ENCODE peak calls at places on chromosomes 16 and 17, in seven cellular contexts. F, Q, O, C, U, D and L are unnamed samples. For H3K4me1, the result is how much of the 10 kb centered on the place peaks cover.

GRCh38 chr17:603405-604193 is 111.0 kb downstream of the VPS53 start:
- DNase-seq in F (no peak), Q (no peak), O (no peak), C (no peak), U (no peak), D (no peak), L (no peak)

GRCh38 chr17:6269474-6269873 is 165.4 kb downstream of the AIPL1 start:
- DNase-seq in F (no peak), Q (no peak), O (peak), C (no peak), U (peak), D (no peak), L (no peak)

GRCh38 chr16:72988568-72988967 is 59.4 kb downstream of the ZFHX3 start:
- DNase-seq in F (no peak), Q (no peak), O (no peak), C (no peak), U (no peak), D (no peak), L (no peak)

GRCh38 chr17:72735602-72736001 is 356.9 kb downstream of the SLC39A11 start:
- DNase-seq in F (no peak), Q (no peak), O (no peak), C (no peak), U (peak), D (no peak), L (peak)

GRCh38 chr17:48176456-48176855 is 68.9 kb downstream of the SNX11 start:
- DNase-seq in F (no peak), Q (no peak), O (no peak), C (no peak), U (no peak), D (no peak), L (no peak)

GRCh38 chr17:17043668-17044226 is 1.5 kb downstream of the MPRIP start:
- DNase-seq in F (no peak), Q (no peak), O (peak), C (no peak), U (peak), D (no peak), L (no peak)

GRCh38 chr17:54901230-54901847 is 687 bp downstream of the TOM1L1 start:
- DNase-seq in F (no peak), Q (no peak), O (no peak), C (no peak), U (peak), D (no peak), L (peak)

GRCh38 chr16:22938647-22939046 is 124.7 kb downstream of the HS3ST2 start:
- DNase-seq in F (no peak), Q (no peak), O (no peak), C (no peak), U (no peak), D (no peak), L (no peak)

GRCh38 chr16:89023621-89024511 is 46.9 kb upstream of the CBFA2T3 start:
- DNase-seq in F (no peak), Q (peak), O (no peak), C (peak), U (no peak), D (no peak), L (no peak)

GRCh38 chr17:2844386-2844785 is 48.1 kb downstream of the RAP1GAP2 start:
- DNase-seq in F (no peak), Q (no peak), O (no peak), C (no peak), U (peak), D (no peak), L (no peak)

GRCh38 chr17:74163271-74163821 is 40.1 kb upstream of the RPL38 start:
- DNase-seq in F (no peak), Q (no peak), O (no peak), C (no peak), U (no peak), D (no peak), L (no peak)

GRCh38 chr17:60481604-60482003 is 44.4 kb downstream of the APPBP2 start:
- DNase-seq in F (no peak), Q (no peak), O (no peak), C (no peak), U (no peak), D (no peak), L (no peak)

GRCh38 chr16:88977028-88977844 is at the start of gene CBFA2T3:
- DNase-seq in F (no peak), Q (peak), O (no peak), C (peak), U (no peak), D (no peak), L (peak)

GRCh38 chr16:69741951-69742904 is 12.5 kb downstream of the NOB1 start:
- DNase-seq in F (no peak), Q (peak), O (no peak), C (peak), U (peak), D (no peak), L (peak)

GRCh38 chr17:907725-908124 is 71.9 kb downstream of the NXN start:
- DNase-seq in F (no peak), Q (no peak), O (no peak), C (no peak), U (no peak), D (no peak), L (no peak)

GRCh38 chr17:15289285-15290185 is 24.4 kb upstream of the PMP22 start:
- DNase-seq in F (no peak), Q (no peak), O (no peak), C (no peak), U (no peak), D (no peak), L (no peak)

GRCh38 chr17:66633322-66633965 is 201.5 kb upstream of the CACNG5 start:
- DNase-seq in F (no peak), Q (no peak), O (no peak), C (no peak), U (peak), D (no peak), L (no peak)

GRCh38 chr17:38893612-38894011 is 23.8 kb downstream of the LASP1 start:
- DNase-seq in F (no peak), Q (no peak), O (no peak), C (peak), U (no peak), D (no peak), L (no peak)

GRCh38 chr16:53870831-53871230 is 166.9 kb downstream of the FTO start:
- DNase-seq in F (no peak), Q (no peak), O (no peak), C (no peak), U (no peak), D (no peak), L (no peak)

GRCh38 chr17:17364338-17364667 is 61.1 kb downstream of the NT5M start:
- DNase-seq in F (no peak), Q (no peak), O (no peak), C (peak), U (no peak), D (no peak), L (no peak)

GRCh38 chr16:79792952-79793351 is 192.4 kb upstream of the MAF start:
- DNase-seq in F (no peak), Q (no peak), O (no peak), C (no peak), U (no peak), D (no peak), L (no peak)

GRCh38 chr17:9905902-9906301 is 831 bp upstream of the RCVRN start:
- DNase-seq in F (no peak), Q (peak), O (no peak), C (peak), U (no peak), D (no peak), L (no peak)

GRCh38 chr17:40548491-40548981 is 16.7 kb downstream of the CCR7 start:
- DNase-seq in F (no peak), Q (peak), O (no peak), C (no peak), U (no peak), D (no peak), L (peak)

GRCh38 chr17:35793257-35793656 is 2.2 kb downstream of the MMP28 start:
- DNase-seq in F (no peak), Q (no peak), O (no peak), C (no peak), U (no peak), D (no peak), L (no peak)

GRCh38 chr17:12133183-12133582 is 112.5 kb downstream of the MAP2K4 start:
- DNase-seq in F (no peak), Q (no peak), O (no peak), C (no peak), U (no peak), D (no peak), L (no peak)

GRCh38 chr16:65116216-65116615 is 5.6 kb downstream of the CDH11 start:
- DNase-seq in F (no peak), Q (no peak), O (no peak), C (no peak), U (no peak), D (no peak), L (no peak)

GRCh38 chr17:7290166-7290565 is 4.3 kb downstream of the YBX2 start:
- DNase-seq in F (no peak), Q (no peak), O (no peak), C (no peak), U (no peak), D (no peak), L (no peak)

GRCh38 chr17:2050246-2050866 is 4.5 kb upstream of the HIC1 start:
- DNase-seq in F (peak), Q (no peak), O (peak), C (peak), U (peak), D (peak), L (peak)

GRCh38 chr17:20010099-20010863 is 1.1 kb downstream of the SPECC1 start:
- DNase-seq in F (no peak), Q (peak), O (peak), C (no peak), U (peak), D (no peak), L (peak)

GRCh38 chr16:3945751-3946603 is 65.5 kb upstream of the CREBBP start:
- DNase-seq in F (no peak), Q (no peak), O (no peak), C (no peak), U (peak), D (no peak), L (no peak)

GRCh38 chr17:5640726-5641125 is 56.4 kb upstream of the NLRP1 start:
- DNase-seq in F (no peak), Q (no peak), O (no peak), C (no peak), U (no peak), D (no peak), L (no peak)

GRCh38 chr16:65786916-65787315 is 579.6 kb upstream of the CDH5 start:
- DNase-seq in F (no peak), Q (no peak), O (no peak), C (no peak), U (no peak), D (no peak), L (no peak)

GRCh38 chr17:49723423-49723822 is 15.7 kb upstream of the SLC35B1 start:
- DNase-seq in F (no peak), Q (peak), O (no peak), C (peak), U (no peak), D (no peak), L (no peak)

GRCh38 chr17:83089322-83090156 is 10.1 kb downstream of the METRNL start:
- DNase-seq in F (no peak), Q (peak), O (no peak), C (no peak), U (peak), D (no peak), L (peak)

GRCh38 chr17:78450696-78451344 is 72.4 kb downstream of the PGS1 start:
- DNase-seq in F (no peak), Q (no peak), O (no peak), C (peak), U (no peak), D (no peak), L (no peak)

DNA sequence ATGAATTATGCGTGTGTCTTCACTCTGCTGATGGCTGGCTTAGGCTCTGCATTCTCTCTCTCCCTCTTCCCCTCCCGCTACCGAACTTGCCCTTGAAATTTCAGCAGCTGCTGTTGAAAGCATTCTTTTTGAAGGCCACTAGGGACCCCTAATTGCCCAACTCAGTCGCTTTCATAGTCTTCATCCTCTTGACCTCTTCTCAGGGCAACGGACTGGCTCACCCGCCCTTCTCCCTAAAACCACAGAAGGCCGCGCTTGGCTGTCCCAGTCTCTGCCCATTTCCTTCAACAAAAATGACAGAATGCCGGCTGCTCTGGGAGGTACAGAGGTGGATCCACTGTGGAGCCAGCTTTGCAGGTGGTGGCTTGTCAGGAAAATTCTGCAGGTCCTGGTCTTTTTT is 21.0 kb upstream of the FMNL1 start:
- DNase-seq in F (no peak), Q (peak), O (no peak), C (no peak), U (no peak), D (no peak), L (no peak)
- H3K4me3 ChIP-seq in F (no peak), Q (no peak), O (no peak), C (no peak), U (no peak), D (no peak), L (no peak)

GRCh38 chr17:77386502-77387192 is 245.9 kb downstream of the SEC14L1 start:
- DNase-seq in F (no peak), Q (no peak), O (no peak), C (no peak), U (no peak), D (no peak), L (no peak)
- H3K4me1 ChIP-seq in F (half or more), Q (half or more), O (half or more), C (half or more), U (under half), D (half or more), L (half or more)

DNA sequence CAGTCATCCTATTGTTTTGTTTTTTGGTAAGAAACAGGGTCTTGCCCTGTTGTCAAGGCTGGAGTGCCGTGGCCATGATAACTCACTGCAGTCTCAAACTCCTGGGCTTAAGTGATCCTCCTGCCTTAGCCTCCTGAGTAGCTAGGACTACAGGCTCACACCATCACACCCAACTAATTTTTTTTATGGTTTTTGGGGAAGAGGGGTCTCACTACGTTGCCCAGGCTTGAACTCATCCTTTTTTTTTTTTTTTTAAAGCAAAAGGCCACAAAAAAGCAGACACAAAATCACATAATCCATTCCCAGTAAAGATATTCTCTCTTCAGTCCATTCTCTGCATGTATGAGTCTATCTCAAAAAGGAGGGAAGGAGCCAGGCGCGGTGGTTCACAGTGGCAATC is 5.5 kb downstream of the SPAG9 start:
- DNase-seq in F (no peak), Q (no peak), O (no peak), C (no peak), U (no peak), D (no peak), L (no peak)
- H3K4me3 ChIP-seq in F (no peak), Q (no peak), O (no peak), C (no peak), U (no peak), D (no peak), L (no peak)

GRCh38 chr17:81557276-81558114 is 5.3 kb upstream of the FAAP100 start:
- DNase-seq in F (no peak), Q (no peak), O (no peak), C (no peak), U (peak), D (no peak), L (no peak)

GRCh38 chr17:81556175-81556691 is 4.1 kb upstream of the FAAP100 start:
- DNase-seq in F (no peak), Q (no peak), O (no peak), C (peak), U (peak), D (no peak), L (no peak)

GRCh38 chr17:81558941-81559806 is 7.0 kb upstream of the FAAP100 start:
- DNase-seq in F (no peak), Q (no peak), O (no peak), C (peak), U (no peak), D (no peak), L (no peak)

GRCh38 chr17:81556863-81557262 is 4.7 kb upstream of the FAAP100 start:
- DNase-seq in F (no peak), Q (no peak), O (no peak), C (peak), U (peak), D (no peak), L (no peak)

DNA sequence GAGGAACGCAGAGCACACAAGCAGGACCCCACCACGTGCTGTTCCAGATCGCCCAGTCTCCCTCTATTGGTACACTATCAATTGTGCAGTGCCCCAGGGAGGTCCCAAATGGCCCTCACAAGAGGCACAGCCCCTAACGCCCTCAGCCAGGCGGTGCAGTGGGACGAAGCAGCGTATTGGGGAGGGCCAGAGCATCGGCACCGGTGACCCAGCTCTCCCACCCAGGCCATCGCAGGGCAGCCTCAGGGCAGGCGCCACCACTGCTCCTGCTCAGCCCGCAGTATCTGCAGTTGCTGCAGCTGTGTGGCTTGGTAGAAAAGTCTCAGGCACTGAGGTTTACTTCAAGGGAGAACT is 5.9 kb upstream of the FAAP100 start:
- DNase-seq in F (no peak), Q (no peak), O (no peak), C (no peak), U (no peak), D (no peak), L (no peak)
- H3K4me1 ChIP-seq in F (under half), Q (under half), O (under half), C (under half), U (under half), D (under half), L (under half)

GRCh38 chr16:24610421-24610765 is 71.0 kb downstream of the RBBP6 start:
- DNase-seq in F (no peak), Q (no peak), O (peak), C (peak), U (no peak), D (no peak), L (no peak)
- H3K4me3 ChIP-seq in F (no peak), Q (peak), O (peak), C (peak), U (peak), D (no peak), L (peak)

GRCh38 chr16:1532771-1533170 is 695 bp upstream of the TMEM204 start:
- DNase-seq in F (no peak), Q (no peak), O (no peak), C (peak), U (no peak), D (no peak), L (no peak)

GRCh38 chr16:1535391-1536291 is 2.2 kb downstream of the TMEM204 start:
- DNase-seq in F (no peak), Q (no peak), O (no peak), C (peak), U (no peak), D (no peak), L (no peak)

GRCh38 chr16:1532081-1532760 is 1.2 kb upstream of the TMEM204 start:
- DNase-seq in F (no peak), Q (peak), O (no peak), C (peak), U (no peak), D (no peak), L (peak)

GRCh38 chr16:1533443-1533951 is at the start of gene TMEM204:
- DNase-seq in F (no peak), Q (peak), O (no peak), C (peak), U (peak), D (no peak), L (peak)

DNA sequence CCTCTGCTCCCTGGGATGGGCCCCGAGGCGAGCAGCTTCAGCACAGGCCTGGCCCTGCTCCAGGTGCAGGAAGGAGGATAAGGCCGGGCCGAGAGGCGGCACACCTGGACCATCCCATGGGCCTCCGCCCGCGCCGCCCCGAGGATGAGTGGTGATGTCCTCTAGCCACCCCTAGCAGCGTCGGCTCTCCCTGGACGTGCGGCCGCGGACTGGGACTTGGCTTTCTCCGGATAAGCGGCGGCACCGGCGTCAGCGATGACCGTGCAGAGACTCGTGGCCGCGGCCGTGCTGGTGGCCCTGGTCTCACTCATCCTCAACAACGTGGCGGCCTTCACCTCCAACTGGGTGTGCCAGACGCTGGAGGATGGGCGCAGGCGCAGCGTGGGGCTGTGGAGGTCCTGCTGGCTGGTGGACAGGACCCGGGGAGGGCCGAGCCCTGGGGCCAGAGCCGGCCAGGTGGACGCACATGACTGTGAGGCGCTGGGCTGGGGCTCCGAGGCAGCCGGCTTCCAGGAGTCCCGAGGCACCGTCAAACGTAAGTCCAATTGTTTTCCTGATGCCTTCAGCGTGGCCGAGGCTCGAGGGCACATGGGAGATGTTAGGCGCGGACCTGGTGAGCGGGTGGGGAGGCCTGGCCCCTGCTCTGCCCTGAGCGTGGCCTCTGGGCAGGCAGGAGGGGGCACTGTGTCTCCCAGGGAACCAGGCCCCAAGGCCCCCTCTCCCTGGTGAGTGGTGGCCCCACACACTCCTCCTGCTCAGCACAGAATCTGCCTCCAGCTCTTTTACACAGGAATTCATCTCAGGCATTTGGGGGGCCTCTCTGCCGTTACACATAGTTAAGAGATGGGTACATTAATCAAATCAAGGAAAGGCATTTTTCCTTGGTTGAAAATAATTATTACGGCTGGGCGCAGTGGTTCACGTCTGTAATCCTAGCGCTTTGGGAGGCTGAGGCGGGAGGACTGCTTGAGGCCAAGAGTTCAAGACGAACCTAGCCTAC is 855 bp downstream of the TMEM204 start:
- DNase-seq in F (no peak), Q (no peak), O (no peak), C (peak), U (no peak), D (no peak), L (no peak)
- H3K4me1 ChIP-seq in F (half or more), Q (half or more), O (under half), C (half or more), U (under half), D (half or more), L (under half)